ENCODE peak calls at places on chromosomes 16 and 17, in ten cellular contexts. One of them, this sample, is unnamed.

GRCh38 chr17:37116802-37117201 is 168.0 kb downstream of the AATF start:
- DNase-seq in stomach: no peak
- DNase-seq in progenitor cell of endocrine pancreas: no peak
- DNase-seq in WTC11: no peak
- DNase-seq in heart left ventricle: no peak
- DNase-seq in breast epithelium: no peak
- DNase-seq in endothelial cell: no peak
- DNase-seq in dorsolateral prefrontal cortex: no peak
- DNase-seq in AG09319: no peak
- DNase-seq in IMR-90: no peak
- DNase-seq in this sample: no peak

GRCh38 chr17:1736348-1737281 is 6.1 kb upstream of the SERPINF2 start:
- DNase-seq in AG09319: no peak
- DNase-seq in heart left ventricle: peak
- DNase-seq in IMR-90: peak
- DNase-seq in endothelial cell: no peak
- DNase-seq in breast epithelium: no peak
- DNase-seq in WTC11: no peak
- DNase-seq in dorsolateral prefrontal cortex: peak
- DNase-seq in stomach: peak
- DNase-seq in progenitor cell of endocrine pancreas: no peak
- DNase-seq in this sample: peak

GRCh38 chr17:61451538-61452300 is 503 bp upstream of the TBX4 start:
- DNase-seq in heart left ventricle: no peak
- DNase-seq in progenitor cell of endocrine pancreas: no peak
- DNase-seq in stomach: no peak
- DNase-seq in IMR-90: no peak
- DNase-seq in AG09319: no peak
- DNase-seq in endothelial cell: peak
- DNase-seq in breast epithelium: no peak
- DNase-seq in dorsolateral prefrontal cortex: no peak
- DNase-seq in WTC11: peak
- DNase-seq in this sample: peak

GRCh38 chr17:74153821-74154430 is 49.6 kb upstream of the RPL38 start:
- DNase-seq in endothelial cell: no peak
- DNase-seq in heart left ventricle: no peak
- DNase-seq in AG09319: no peak
- DNase-seq in progenitor cell of endocrine pancreas: no peak
- DNase-seq in IMR-90: no peak
- DNase-seq in dorsolateral prefrontal cortex: no peak
- DNase-seq in breast epithelium: no peak
- DNase-seq in stomach: no peak
- DNase-seq in WTC11: no peak
- DNase-seq in this sample: peak

GRCh38 chr17:78342438-78343098 is 17.3 kb downstream of the SOCS3 start:
- DNase-seq in AG09319: no peak
- DNase-seq in progenitor cell of endocrine pancreas: no peak
- DNase-seq in dorsolateral prefrontal cortex: no peak
- DNase-seq in IMR-90: peak
- DNase-seq in heart left ventricle: peak
- DNase-seq in stomach: no peak
- DNase-seq in breast epithelium: no peak
- DNase-seq in WTC11: no peak
- DNase-seq in endothelial cell: no peak
- DNase-seq in this sample: no peak

GRCh38 chr16:55480228-55480655 is 1.2 kb downstream of the MMP2 start:
- DNase-seq in AG09319: peak
- DNase-seq in progenitor cell of endocrine pancreas: no peak
- DNase-seq in endothelial cell: peak
- DNase-seq in dorsolateral prefrontal cortex: no peak
- DNase-seq in stomach: peak
- DNase-seq in IMR-90: peak
- DNase-seq in WTC11: peak
- DNase-seq in heart left ventricle: peak
- DNase-seq in breast epithelium: peak
- DNase-seq in this sample: peak

GRCh38 chr16:76943936-76944335 is 247.1 kb upstream of the MON1B start:
- DNase-seq in progenitor cell of endocrine pancreas: no peak
- DNase-seq in stomach: no peak
- DNase-seq in dorsolateral prefrontal cortex: no peak
- DNase-seq in endothelial cell: no peak
- DNase-seq in WTC11: no peak
- DNase-seq in breast epithelium: no peak
- DNase-seq in IMR-90: no peak
- DNase-seq in heart left ventricle: no peak
- DNase-seq in AG09319: no peak
- DNase-seq in this sample: no peak

GRCh38 chr16:75254359-75254837 is 3.0 kb upstream of the BCAR1 start:
- DNase-seq in WTC11: peak
- DNase-seq in IMR-90: peak
- DNase-seq in dorsolateral prefrontal cortex: no peak
- DNase-seq in progenitor cell of endocrine pancreas: no peak
- DNase-seq in stomach: no peak
- DNase-seq in breast epithelium: no peak
- DNase-seq in endothelial cell: no peak
- DNase-seq in AG09319: no peak
- DNase-seq in heart left ventricle: no peak
- DNase-seq in this sample: no peak

GRCh38 chr17:13413001-13413400 is 188.7 kb downstream of the HS3ST3A1 start:
- DNase-seq in endothelial cell: no peak
- DNase-seq in IMR-90: peak
- DNase-seq in dorsolateral prefrontal cortex: no peak
- DNase-seq in WTC11: no peak
- DNase-seq in heart left ventricle: no peak
- DNase-seq in breast epithelium: no peak
- DNase-seq in stomach: no peak
- DNase-seq in progenitor cell of endocrine pancreas: no peak
- DNase-seq in AG09319: no peak
- DNase-seq in this sample: no peak

GRCh38 chr17:41785091-41785875 is 1.2 kb downstream of the JUP start:
- DNase-seq in progenitor cell of endocrine pancreas: no peak
- DNase-seq in dorsolateral prefrontal cortex: no peak
- DNase-seq in WTC11: peak
- DNase-seq in breast epithelium: no peak
- DNase-seq in endothelial cell: peak
- DNase-seq in AG09319: no peak
- DNase-seq in heart left ventricle: peak
- DNase-seq in IMR-90: no peak
- DNase-seq in stomach: no peak
- DNase-seq in this sample: no peak

GRCh38 chr17:27206447-27206846 is 87.5 kb upstream of the WSB1 start:
- DNase-seq in AG09319: no peak
- DNase-seq in progenitor cell of endocrine pancreas: no peak
- DNase-seq in endothelial cell: no peak
- DNase-seq in heart left ventricle: no peak
- DNase-seq in breast epithelium: no peak
- DNase-seq in IMR-90: no peak
- DNase-seq in WTC11: peak
- DNase-seq in dorsolateral prefrontal cortex: no peak
- DNase-seq in stomach: no peak
- DNase-seq in this sample: no peak

GRCh38 chr16:77960771-77961170 is 61.6 kb upstream of the CLEC3A start:
- DNase-seq in progenitor cell of endocrine pancreas: no peak
- DNase-seq in IMR-90: no peak
- DNase-seq in stomach: no peak
- DNase-seq in WTC11: no peak
- DNase-seq in endothelial cell: no peak
- DNase-seq in breast epithelium: no peak
- DNase-seq in dorsolateral prefrontal cortex: no peak
- DNase-seq in AG09319: no peak
- DNase-seq in heart left ventricle: no peak
- DNase-seq in this sample: no peak

GRCh38 chr16:57190136-57190535 is 4.0 kb downstream of the RSPRY1 start:
- DNase-seq in breast epithelium: no peak
- DNase-seq in heart left ventricle: no peak
- DNase-seq in WTC11: no peak
- DNase-seq in IMR-90: no peak
- DNase-seq in AG09319: no peak
- DNase-seq in stomach: no peak
- DNase-seq in endothelial cell: no peak
- DNase-seq in dorsolateral prefrontal cortex: no peak
- DNase-seq in progenitor cell of endocrine pancreas: no peak
- DNase-seq in this sample: no peak

GRCh38 chr16:70714526-70715112 is 28.8 kb upstream of the MTSS2 start:
- DNase-seq in stomach: no peak
- DNase-seq in WTC11: no peak
- DNase-seq in breast epithelium: no peak
- DNase-seq in progenitor cell of endocrine pancreas: no peak
- DNase-seq in endothelial cell: no peak
- DNase-seq in AG09319: no peak
- DNase-seq in IMR-90: no peak
- DNase-seq in dorsolateral prefrontal cortex: no peak
- DNase-seq in heart left ventricle: no peak
- DNase-seq in this sample: no peak

GRCh38 chr16:67339453-67339852 is 12.8 kb downstream of the LRRC36 start:
- DNase-seq in IMR-90: peak
- DNase-seq in breast epithelium: no peak
- DNase-seq in endothelial cell: no peak
- DNase-seq in WTC11: no peak
- DNase-seq in dorsolateral prefrontal cortex: no peak
- DNase-seq in stomach: no peak
- DNase-seq in heart left ventricle: no peak
- DNase-seq in AG09319: peak
- DNase-seq in progenitor cell of endocrine pancreas: no peak
- DNase-seq in this sample: no peak
- TF ChIP-seq CTCF in IMR-90: peak
- TF ChIP-seq CTCF in breast epithelium: no peak
- TF ChIP-seq CTCF in endothelial cell: no peak
- TF ChIP-seq CTCF in WTC11: no peak
- TF ChIP-seq CTCF in dorsolateral prefrontal cortex: no peak
- TF ChIP-seq CTCF in stomach: no peak
- TF ChIP-seq CTCF in heart left ventricle: no peak
- TF ChIP-seq CTCF in AG09319: peak
- TF ChIP-seq CTCF in progenitor cell of endocrine pancreas: no peak
- TF ChIP-seq CTCF in this sample: peak

DNA sequence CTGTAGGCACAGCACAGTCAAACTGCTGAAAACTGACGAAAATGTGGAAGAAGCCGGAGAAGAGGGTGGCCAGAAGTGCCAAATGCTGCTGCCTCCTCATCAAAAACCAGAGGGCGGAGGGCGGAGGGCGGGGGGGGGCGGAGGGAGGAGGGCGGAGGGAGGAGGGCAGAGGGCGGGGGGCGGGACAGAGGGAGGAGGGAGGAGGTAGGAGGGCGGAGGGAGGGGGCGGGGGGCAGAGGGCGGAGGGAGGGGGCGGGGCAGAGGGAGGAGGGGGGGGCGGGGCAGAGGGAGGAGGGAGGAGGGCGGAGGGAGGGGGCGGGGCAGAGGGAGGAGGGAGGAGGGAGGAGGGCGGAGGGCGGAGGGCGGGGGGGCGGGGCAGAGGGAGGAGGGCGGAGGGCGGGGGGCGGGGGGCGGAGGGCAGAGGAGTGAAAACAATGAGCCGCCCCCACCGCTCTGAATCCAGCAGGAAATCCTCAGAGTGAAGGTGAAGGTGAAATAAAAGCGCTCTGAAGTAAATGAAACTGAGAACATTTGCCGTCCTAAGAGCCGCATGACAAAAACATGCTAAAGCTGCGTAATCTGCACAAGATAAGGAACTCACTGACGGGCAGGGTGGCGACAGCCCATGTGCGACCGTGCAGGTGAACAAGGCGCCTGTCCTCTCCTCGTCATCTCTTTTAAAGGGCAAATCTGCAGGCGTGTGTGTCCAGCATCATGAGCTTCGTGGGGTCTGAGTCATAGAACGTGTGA is 22.6 kb upstream of the CBFA2T3 start:
- DNase-seq in stomach: no peak
- DNase-seq in progenitor cell of endocrine pancreas: no peak
- DNase-seq in IMR-90: no peak
- DNase-seq in AG09319: no peak
- DNase-seq in heart left ventricle: no peak
- DNase-seq in endothelial cell: no peak
- DNase-seq in WTC11: no peak
- DNase-seq in dorsolateral prefrontal cortex: no peak
- DNase-seq in breast epithelium: no peak
- DNase-seq in this sample: no peak
- TF ChIP-seq CTCF in stomach: no peak
- TF ChIP-seq CTCF in progenitor cell of endocrine pancreas: no peak
- TF ChIP-seq CTCF in IMR-90: no peak
- TF ChIP-seq CTCF in AG09319: no peak
- TF ChIP-seq CTCF in heart left ventricle: no peak
- TF ChIP-seq CTCF in endothelial cell: no peak
- TF ChIP-seq CTCF in WTC11: no peak
- TF ChIP-seq CTCF in dorsolateral prefrontal cortex: no peak
- TF ChIP-seq CTCF in breast epithelium: no peak
- TF ChIP-seq CTCF in this sample: no peak

GRCh38 chr16:27226976-27227705 is 23.8 kb downstream of the KDM8 start:
- DNase-seq in WTC11: no peak
- DNase-seq in dorsolateral prefrontal cortex: no peak
- DNase-seq in stomach: no peak
- DNase-seq in endothelial cell: no peak
- DNase-seq in heart left ventricle: peak
- DNase-seq in breast epithelium: no peak
- DNase-seq in IMR-90: no peak
- DNase-seq in AG09319: no peak
- DNase-seq in progenitor cell of endocrine pancreas: no peak
- DNase-seq in this sample: no peak

GRCh38 chr16:27224271-27224737 is 21.0 kb downstream of the KDM8 start:
- DNase-seq in WTC11: no peak
- DNase-seq in heart left ventricle: peak
- DNase-seq in stomach: no peak
- DNase-seq in AG09319: no peak
- DNase-seq in dorsolateral prefrontal cortex: no peak
- DNase-seq in IMR-90: no peak
- DNase-seq in breast epithelium: no peak
- DNase-seq in progenitor cell of endocrine pancreas: no peak
- DNase-seq in endothelial cell: no peak
- DNase-seq in this sample: no peak

GRCh38 chr16:27226476-27226875 is 23.1 kb downstream of the KDM8 start:
- DNase-seq in WTC11: no peak
- DNase-seq in IMR-90: no peak
- DNase-seq in heart left ventricle: peak
- DNase-seq in stomach: no peak
- DNase-seq in dorsolateral prefrontal cortex: no peak
- DNase-seq in endothelial cell: no peak
- DNase-seq in breast epithelium: no peak
- DNase-seq in progenitor cell of endocrine pancreas: no peak
- DNase-seq in AG09319: no peak
- DNase-seq in this sample: no peak

GRCh38 chr16:27224741-27225300 is 21.5 kb downstream of the KDM8 start:
- DNase-seq in progenitor cell of endocrine pancreas: no peak
- DNase-seq in WTC11: no peak
- DNase-seq in breast epithelium: no peak
- DNase-seq in AG09319: no peak
- DNase-seq in heart left ventricle: peak
- DNase-seq in stomach: no peak
- DNase-seq in dorsolateral prefrontal cortex: no peak
- DNase-seq in endothelial cell: no peak
- DNase-seq in IMR-90: no peak
- DNase-seq in this sample: no peak

GRCh38 chr16:27225536-27226360 is 22.4 kb downstream of the KDM8 start:
- DNase-seq in dorsolateral prefrontal cortex: no peak
- DNase-seq in heart left ventricle: peak
- DNase-seq in breast epithelium: no peak
- DNase-seq in progenitor cell of endocrine pancreas: no peak
- DNase-seq in endothelial cell: no peak
- DNase-seq in WTC11: no peak
- DNase-seq in stomach: peak
- DNase-seq in AG09319: no peak
- DNase-seq in IMR-90: no peak
- DNase-seq in this sample: no peak
- TF ChIP-seq CTCF in dorsolateral prefrontal cortex: no peak
- TF ChIP-seq CTCF in heart left ventricle: no peak
- TF ChIP-seq CTCF in breast epithelium: no peak
- TF ChIP-seq CTCF in progenitor cell of endocrine pancreas: no peak
- TF ChIP-seq CTCF in endothelial cell: no peak
- TF ChIP-seq CTCF in WTC11: no peak
- TF ChIP-seq CTCF in stomach: no peak
- TF ChIP-seq CTCF in AG09319: no peak
- TF ChIP-seq CTCF in IMR-90: peak
- TF ChIP-seq CTCF in this sample: no peak

GRCh38 chr17:80424878-80425765 is 10.2 kb downstream of the ENDOV start:
- DNase-seq in dorsolateral prefrontal cortex: no peak
- DNase-seq in IMR-90: no peak
- DNase-seq in WTC11: no peak
- DNase-seq in progenitor cell of endocrine pancreas: no peak
- DNase-seq in heart left ventricle: no peak
- DNase-seq in stomach: no peak
- DNase-seq in endothelial cell: no peak
- DNase-seq in breast epithelium: no peak
- DNase-seq in AG09319: no peak
- DNase-seq in this sample: no peak
- TF ChIP-seq CTCF in dorsolateral prefrontal cortex: no peak
- TF ChIP-seq CTCF in IMR-90: no peak
- TF ChIP-seq CTCF in WTC11: no peak
- TF ChIP-seq CTCF in progenitor cell of endocrine pancreas: no peak
- TF ChIP-seq CTCF in heart left ventricle: no peak
- TF ChIP-seq CTCF in stomach: no peak
- TF ChIP-seq CTCF in endothelial cell: no peak
- TF ChIP-seq CTCF in breast epithelium: no peak
- TF ChIP-seq CTCF in AG09319: no peak
- TF ChIP-seq CTCF in this sample: peak

This sample was measured in osteocyte.